ENCODE peak calls at places on chromosomes 5 and 9, in five cellular contexts. A is stimulated activated CD4-positive, alpha-beta T cell treated with anti-CD3 and anti-CD28 coated beads, Interleukin-2, amount 100 ng/mL, for 48 hours; D is activated T-cell treated with anti-CD3 and anti-CD28 coated beads, Interleukin-2, amount 50 U/mL, for 24 hours; H is midbrain; E is naive thymus-derived CD8-positive, alpha-beta T cell. K is an unnamed sample.

GRCh38 chr9:127700594-127701255 is 6.1 kb upstream of the CFAP157 start:
- DNase-seq in A (no peak), D (no peak), H (no peak), E (no peak), K (no peak)

GRCh38 chr5:3098821-3099220 is 347.3 kb upstream of the IRX2 start:
- DNase-seq in A (no peak), D (no peak), H (no peak), E (no peak), K (no peak)

GRCh38 chr9:127762111-127762676 is 16.3 kb downstream of the SH2D3C start:
- DNase-seq in A (no peak), D (no peak), H (peak), E (no peak), K (no peak)

GRCh38 chr5:88776692-88777091 is 106.3 kb downstream of the MEF2C start:
- DNase-seq in A (no peak), D (no peak), H (no peak), E (no peak), K (no peak)

GRCh38 chr5:142206801-142207200 is 98.2 kb downstream of the NDFIP1 start:
- DNase-seq in A (no peak), D (no peak), H (no peak), E (no peak), K (no peak)

GRCh38 chr9:79809931-79810330 is 238.2 kb downstream of the TLE4 start:
- DNase-seq in A (no peak), D (no peak), H (no peak), E (no peak), K (no peak)

GRCh38 chr5:179818746-179819295 is 1.9 kb upstream of the SQSTM1 start:
- DNase-seq in A (peak), D (peak), H (peak), E (peak), K (peak)

GRCh38 chr5:9716838-9717281 is 86.7 kb upstream of the TAS2R1 start:
- DNase-seq in A (no peak), D (no peak), H (no peak), E (no peak), K (no peak)

GRCh38 chr5:22709743-22710142 is 143.4 kb downstream of the CDH12 start:
- DNase-seq in A (no peak), D (no peak), H (no peak), E (no peak), K (no peak)

GRCh38 chr5:37773809-37774208 is 66.0 kb downstream of the GDNF start:
- DNase-seq in A (no peak), D (no peak), H (no peak), E (no peak), K (no peak)

GRCh38 chr9:16735000-16735399 is 135.5 kb downstream of the BNC2 start:
- DNase-seq in A (no peak), D (no peak), H (no peak), E (no peak), K (no peak)

GRCh38 chr9:14351206-14351605 is 37.3 kb upstream of the NFIB start:
- DNase-seq in A (no peak), D (no peak), H (no peak), E (no peak), K (no peak)

GRCh38 chr5:163571755-163572154 is 66.3 kb downstream of the MAT2B start:
- DNase-seq in A (no peak), D (no peak), H (no peak), E (no peak), K (no peak)

GRCh38 chr9:91954841-91955471 is 4.9 kb upstream of the ROR2 start:
- DNase-seq in A (peak), D (no peak), H (peak), E (no peak), K (no peak)

GRCh38 chr9:129109504-129109903 is 1.1 kb downstream of the CRAT start:
- DNase-seq in A (peak), D (no peak), H (no peak), E (peak), K (no peak)

GRCh38 chr5:2711446-2712425 is 39.7 kb downstream of the IRX2 start:
- DNase-seq in A (no peak), D (no peak), H (no peak), E (no peak), K (no peak)

K was measured in sciatic nerve.